ENCODE peak calls at places on chromosomes 16 and 17, in four cellular contexts. M is gastrocnemius medialis; V is CD8-positive, alpha-beta T cell; G is HepG2. A is an unnamed sample. For H3K36me3, the result is how much of the 10 kb centered on the place peaks cover.

GRCh38 chr17:29593546-29594440 is 861 bp downstream of the ANKRD13B start:
- DNase-seq in M (no peak), G (no peak), V (no peak), A (peak)

GRCh38 chr17:38869647-38870258 is at the start of gene LASP1:
- DNase-seq in V (peak), M (peak), G (peak), A (peak)

GRCh38 chr17:82204831-82205719 is 7.6 kb downstream of the CCDC57 start:
- DNase-seq in V (no peak), M (no peak), G (no peak), A (peak)

GRCh38 chr16:69660166-69660565 is 66.2 kb downstream of the NQO1 start:
- DNase-seq in M (no peak), G (no peak), V (no peak), A (no peak)

GRCh38 chr16:30017277-30017656 is 5.7 kb upstream of the C16orf92 start:
- DNase-seq in G (no peak), V (no peak), M (no peak), A (no peak)

GRCh38 chr16:86288716-86289294 is 221.5 kb upstream of the FOXF1 start:
- DNase-seq in G (no peak), M (no peak), V (no peak), A (no peak)

GRCh38 chr17:73232587-73233373 is 28.9 kb downstream of the CPSF4L start:
- DNase-seq in M (peak), G (no peak), V (peak), A (peak)

GRCh38 chr16:70159355-70160348 is 13.9 kb upstream of the CLEC18C start:
- DNase-seq in M (no peak), G (no peak), V (no peak), A (no peak)

GRCh38 chr17:67624886-67625656 is 92.7 kb upstream of the NOL11 start:
- DNase-seq in G (no peak), V (no peak), M (no peak), A (no peak)

GRCh38 chr17:59840329-59840907 is 52.3 kb downstream of the TUBD1 start:
- DNase-seq in M (no peak), V (no peak), G (no peak), A (no peak)

GRCh38 chr17:16215002-16215272 is 397 bp downstream of the NCOR1 start:
- DNase-seq in G (peak), M (peak), V (no peak), A (peak)

GRCh38 chr16:76946879-76947278 is 244.1 kb upstream of the MON1B start:
- DNase-seq in M (no peak), V (no peak), G (peak), A (no peak)

GRCh38 chr16:17407321-17407720 is 63.4 kb downstream of the XYLT1 start:
- DNase-seq in G (no peak), V (no peak), M (no peak), A (no peak)

GRCh38 chr17:39750131-39751015 is 12.6 kb downstream of the GRB7 start:
- DNase-seq in G (peak), M (no peak), V (no peak), A (peak)

GRCh38 chr16:82344157-82344556 is 174.1 kb upstream of the MPHOSPH6 start:
- DNase-seq in V (no peak), G (peak), M (no peak), A (peak)

GRCh38 chr17:18258356-18259038 is at the start of gene FLII:
- DNase-seq in V (peak), G (peak), M (peak), A (peak)

GRCh38 chr17:19000531-19001011 is 4.0 kb downstream of the FAM83G start:
- DNase-seq in G (no peak), M (no peak), V (no peak), A (no peak)

GRCh38 chr17:42519546-42520444 is 16.2 kb upstream of the NAGLU start:
- DNase-seq in G (peak), M (peak), V (no peak), A (no peak)

GRCh38 chr16:28982949-28983348 is 1.9 kb upstream of the LAT start:
- DNase-seq in G (no peak), V (no peak), M (no peak), A (no peak)

GRCh38 chr16:11310997-11311561 is 29.9 kb upstream of the PRM1 start:
- DNase-seq in G (no peak), M (no peak), V (no peak), A (no peak)

GRCh38 chr17:40552806-40553693 is 12.2 kb downstream of the CCR7 start:
- DNase-seq in G (no peak), M (no peak), V (no peak), A (peak)

GRCh38 chr16:82007189-82007588 is 4.1 kb downstream of the SDR42E1 start:
- DNase-seq in M (no peak), G (no peak), V (no peak), A (no peak)

GRCh38 chr16:30874821-30875717 is 18.8 kb downstream of the BCL7C start:
- DNase-seq in V (peak), M (peak), G (peak), A (peak)

GRCh38 chr16:57949595-57950238 is 21.2 kb downstream of the CNGB1 start:
- DNase-seq in V (no peak), G (no peak), M (no peak), A (no peak)

GRCh38 chr16:55540221-55540620 is 26.3 kb upstream of the CAPNS2 start:
- DNase-seq in G (no peak), V (no peak), M (no peak), A (no peak)
- H3K27ac ChIP-seq in G (no peak), V (no peak), M (no peak), A (no peak)

DNA sequence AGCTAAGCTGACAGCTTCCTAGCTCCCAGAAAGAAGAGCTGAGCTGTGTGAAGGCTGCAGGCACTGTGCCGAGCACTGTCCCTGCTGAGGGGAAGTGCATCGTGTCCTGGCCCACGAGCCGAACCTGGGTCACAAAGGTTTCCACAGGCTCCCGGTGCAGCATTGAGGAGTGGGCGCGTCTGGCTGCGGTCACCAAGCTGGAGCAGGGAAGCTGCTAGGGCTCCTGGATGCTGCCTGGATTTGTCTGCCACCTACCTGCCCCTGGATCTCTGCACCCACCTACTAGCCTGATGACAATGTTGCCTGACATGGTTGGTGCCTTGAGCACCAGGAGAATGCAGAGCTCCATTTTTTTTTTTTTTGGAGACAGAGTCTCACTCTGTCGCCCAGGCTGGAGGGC is 6.5 kb upstream of the SRRM2 start:
- DNase-seq in M (no peak), V (no peak), G (no peak), A (no peak)
- TF ChIP-seq CTCF in M (no peak), V (no peak), G (no peak), A (no peak)

DNA sequence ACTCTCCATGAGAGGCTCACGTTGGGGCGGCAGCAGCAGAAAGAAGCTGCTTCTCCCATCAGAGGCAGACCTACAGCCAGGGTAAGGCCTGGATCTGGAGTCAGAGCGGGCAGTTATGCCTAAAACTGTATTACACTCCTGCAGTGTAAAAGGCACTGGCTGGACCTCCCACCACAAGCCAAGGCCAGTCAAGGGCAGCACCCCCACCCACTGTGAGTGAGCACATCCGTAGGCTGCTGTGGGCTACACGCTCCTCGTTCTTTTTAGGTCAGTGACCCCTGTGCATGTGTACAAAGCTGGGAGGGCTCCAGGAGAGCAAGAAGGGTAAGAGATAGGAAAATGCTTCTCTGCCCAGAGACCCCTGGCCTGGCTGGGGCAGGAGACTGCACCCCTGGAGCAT is 20.7 kb downstream of the DCAKD start:
- DNase-seq in V (no peak), G (peak), M (no peak), A (no peak)
- H3K36me3 ChIP-seq in V (under half), G (under half), M (under half), A (half or more)

DNA sequence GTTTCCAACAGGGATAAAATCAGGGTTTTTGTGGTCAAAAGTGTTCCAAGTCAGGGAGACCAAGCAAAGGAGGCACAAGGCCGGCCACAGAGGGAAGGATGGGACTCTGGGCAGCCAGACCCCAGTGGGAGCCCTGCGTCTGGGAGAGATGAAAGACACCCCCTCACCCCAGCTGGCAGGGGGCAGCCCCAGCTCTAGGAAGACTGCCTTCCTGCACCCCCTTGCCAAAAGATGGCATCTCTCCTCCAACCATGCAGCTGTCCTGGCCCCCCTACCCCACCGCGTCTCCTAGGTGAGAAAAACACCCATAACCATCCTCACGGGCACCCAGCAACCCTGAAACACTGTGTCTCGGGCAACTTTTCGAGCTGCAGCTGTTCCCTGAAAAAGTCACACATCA is 51.3 kb downstream of the CUEDC1 start:
- DNase-seq in G (no peak), M (no peak), V (no peak), A (no peak)
- H3K27ac ChIP-seq in G (peak), M (peak), V (no peak), A (no peak)

GRCh38 chr17:75263051-75263450 is 1.4 kb downstream of the MRPS7 start:
- DNase-seq in M (no peak), V (no peak), G (no peak), A (no peak)
- TF ChIP-seq CTCF in M (no peak), V (no peak), G (peak), A (no peak)

A was measured in WERI-Rb-1.